ENCODE peak calls at places on chromosomes 13 and 19, in seven cellular contexts. One of them, this sample, is unnamed.
A peak's percentile ranks its signal among the peaks of the same experiment; 100 is the strongest.

GRCh38 chr19:39144487-39145071 is 19.0 kb downstream of the PAK4 start:
- DNase-seq in GM23338: peak; percentile 46
- DNase-seq in HAP-1: no peak
- DNase-seq in IMR-90: peak; percentile 22
- DNase-seq in A549: no peak
- DNase-seq in CD8-positive, alpha-beta memory T cell: no peak
- DNase-seq in body of pancreas: no peak
- DNase-seq in this sample: peak; percentile 63

GRCh38 chr19:44808463-44809371 is at the start of gene BCAM:
- DNase-seq in GM23338: peak; percentile 83
- DNase-seq in HAP-1: peak; percentile 84
- DNase-seq in IMR-90: peak; percentile 54
- DNase-seq in A549: peak; percentile 93
- DNase-seq in CD8-positive, alpha-beta memory T cell: no peak
- DNase-seq in body of pancreas: peak; percentile 75
- DNase-seq in this sample: peak; percentile 74

GRCh38 chr19:52188822-52189744 is 769 bp upstream of the PPP2R1A start:
- DNase-seq in GM23338: peak; percentile 66
- DNase-seq in HAP-1: peak; percentile 98
- DNase-seq in IMR-90: no peak
- DNase-seq in A549: no peak
- DNase-seq in CD8-positive, alpha-beta memory T cell: peak; percentile 97
- DNase-seq in body of pancreas: no peak
- DNase-seq in this sample: peak; percentile 71

GRCh38 chr13:26929971-26930730 is 169.6 kb upstream of the GPR12 start:
- DNase-seq in GM23338: peak; percentile 92
- DNase-seq in HAP-1: peak; percentile 87
- DNase-seq in IMR-90: peak; percentile 64
- DNase-seq in A549: peak; percentile 58
- DNase-seq in CD8-positive, alpha-beta memory T cell: peak; percentile 57
- DNase-seq in body of pancreas: peak; percentile 70
- DNase-seq in this sample: peak; percentile 79

GRCh38 chr19:49422407-49423277 is 599 bp downstream of the PTH2 start:
- DNase-seq in GM23338: peak; percentile 86
- DNase-seq in HAP-1: peak; percentile 78
- DNase-seq in IMR-90: peak; percentile 17
- DNase-seq in A549: peak; percentile 66
- DNase-seq in CD8-positive, alpha-beta memory T cell: peak; percentile 27
- DNase-seq in body of pancreas: peak; percentile 41
- DNase-seq in this sample: peak; percentile 69

GRCh38 chr19:50928841-50929240 is 17.6 kb upstream of the KLK4 start:
- DNase-seq in GM23338: peak; percentile 48
- DNase-seq in HAP-1: no peak
- DNase-seq in IMR-90: no peak
- DNase-seq in A549: no peak
- DNase-seq in CD8-positive, alpha-beta memory T cell: no peak
- DNase-seq in body of pancreas: no peak
- DNase-seq in this sample: no peak

GRCh38 chr19:16070366-16070990 is 5.8 kb upstream of the TPM4 start:
- DNase-seq in GM23338: no peak
- DNase-seq in HAP-1: no peak
- DNase-seq in IMR-90: no peak
- DNase-seq in A549: peak; percentile 58
- DNase-seq in CD8-positive, alpha-beta memory T cell: peak; percentile 76
- DNase-seq in body of pancreas: peak; percentile 37
- DNase-seq in this sample: no peak

GRCh38 chr19:2603320-2603719 is 99.2 kb downstream of the GNG7 start:
- DNase-seq in GM23338: peak; percentile 75
- DNase-seq in HAP-1: peak; percentile 46
- DNase-seq in IMR-90: no peak
- DNase-seq in A549: no peak
- DNase-seq in CD8-positive, alpha-beta memory T cell: no peak
- DNase-seq in body of pancreas: no peak
- DNase-seq in this sample: no peak

GRCh38 chr13:53032849-53033248 is 4.2 kb downstream of the OLFM4 start:
- DNase-seq in GM23338: no peak
- DNase-seq in HAP-1: no peak
- DNase-seq in IMR-90: no peak
- DNase-seq in A549: no peak
- DNase-seq in CD8-positive, alpha-beta memory T cell: no peak
- DNase-seq in body of pancreas: no peak
- DNase-seq in this sample: no peak

GRCh38 chr19:56367829-56368711 is 25.3 kb downstream of the ZNF582 start:
- DNase-seq in GM23338: peak; percentile 99
- DNase-seq in HAP-1: no peak
- DNase-seq in IMR-90: peak; percentile 89
- DNase-seq in A549: peak; percentile 33
- DNase-seq in CD8-positive, alpha-beta memory T cell: peak; percentile 56
- DNase-seq in body of pancreas: peak; percentile 86
- DNase-seq in this sample: peak; percentile 97

GRCh38 chr19:38057954-38058690 is 151.1 kb downstream of the SIPA1L3 start:
- DNase-seq in GM23338: no peak
- DNase-seq in HAP-1: no peak
- DNase-seq in IMR-90: no peak
- DNase-seq in A549: peak; percentile 54
- DNase-seq in CD8-positive, alpha-beta memory T cell: no peak
- DNase-seq in body of pancreas: peak; percentile 54
- DNase-seq in this sample: peak; percentile 48

GRCh38 chr19:1503089-1503924 is 9.5 kb downstream of the ADAMTSL5 start:
- DNase-seq in GM23338: peak; percentile 85
- DNase-seq in HAP-1: peak; percentile 83
- DNase-seq in IMR-90: peak; percentile 32
- DNase-seq in A549: peak; percentile 25
- DNase-seq in CD8-positive, alpha-beta memory T cell: peak; percentile 51
- DNase-seq in body of pancreas: peak; percentile 56
- DNase-seq in this sample: peak; percentile 75

GRCh38 chr13:95164830-95165229 is 136.4 kb downstream of the ABCC4 start:
- DNase-seq in GM23338: no peak
- DNase-seq in HAP-1: no peak
- DNase-seq in IMR-90: no peak
- DNase-seq in A549: no peak
- DNase-seq in CD8-positive, alpha-beta memory T cell: no peak
- DNase-seq in body of pancreas: no peak
- DNase-seq in this sample: no peak

GRCh38 chr13:104301216-104301975 is 1235.2 kb upstream of the SLC10A2 start:
- DNase-seq in GM23338: no peak
- DNase-seq in HAP-1: no peak
- DNase-seq in IMR-90: peak; percentile 29
- DNase-seq in A549: no peak
- DNase-seq in CD8-positive, alpha-beta memory T cell: no peak
- DNase-seq in body of pancreas: no peak
- DNase-seq in this sample: no peak

GRCh38 chr13:92197669-92198068 is 799.2 kb downstream of the GPC5 start:
- DNase-seq in GM23338: no peak
- DNase-seq in HAP-1: no peak
- DNase-seq in IMR-90: peak; percentile 19
- DNase-seq in A549: no peak
- DNase-seq in CD8-positive, alpha-beta memory T cell: no peak
- DNase-seq in body of pancreas: no peak
- DNase-seq in this sample: no peak

GRCh38 chr13:112674412-112675383 is 15.1 kb upstream of the ATP11A start:
- DNase-seq in GM23338: no peak
- DNase-seq in HAP-1: no peak
- DNase-seq in IMR-90: no peak
- DNase-seq in A549: no peak
- DNase-seq in CD8-positive, alpha-beta memory T cell: no peak
- DNase-seq in body of pancreas: no peak
- DNase-seq in this sample: no peak

DNA sequence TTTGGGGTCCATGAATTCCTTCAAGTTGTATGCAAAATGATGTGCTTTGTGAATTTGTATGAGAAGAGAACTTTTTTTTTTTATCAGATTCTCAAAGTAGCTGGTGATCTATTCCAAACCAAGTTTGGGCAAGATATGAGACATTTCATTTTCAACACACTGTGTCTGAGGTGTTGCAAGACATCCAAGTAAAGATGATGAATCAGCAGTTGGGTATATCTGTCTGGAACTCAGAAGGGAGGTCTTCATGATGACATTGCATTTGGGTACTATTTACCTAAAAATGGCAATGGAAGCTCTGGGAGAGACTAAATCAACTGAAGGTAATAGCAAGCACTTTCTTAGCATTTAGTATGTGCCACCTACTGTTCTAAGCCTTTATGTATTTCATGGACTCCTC is 2.8 kb downstream of the FAM124A start:
- DNase-seq in GM23338: no peak
- DNase-seq in HAP-1: no peak
- DNase-seq in IMR-90: no peak
- DNase-seq in A549: no peak
- DNase-seq in CD8-positive, alpha-beta memory T cell: no peak
- DNase-seq in body of pancreas: no peak
- DNase-seq in this sample: no peak
- H3K4me1 ChIP-seq in GM23338: peaks cover 81% of the 10 kb centered on the region
- H3K4me1 ChIP-seq in HAP-1: peaks cover 18% of the 10 kb centered on the region
- H3K4me1 ChIP-seq in IMR-90: no peaks in the 10 kb centered on the region
- H3K4me1 ChIP-seq in A549: no peaks in the 10 kb centered on the region
- H3K4me1 ChIP-seq in CD8-positive, alpha-beta memory T cell: no peaks in the 10 kb centered on the region
- H3K4me1 ChIP-seq in body of pancreas: peaks cover 15% of the 10 kb centered on the region
- H3K4me1 ChIP-seq in this sample: peaks cover 18% of the 10 kb centered on the region

GRCh38 chr19:46542428-46543230 is 47.0 kb upstream of the PNMA8B start:
- DNase-seq in GM23338: peak; percentile 99
- DNase-seq in HAP-1: peak; percentile 91
- DNase-seq in IMR-90: peak; percentile 87
- DNase-seq in A549: peak; percentile 69
- DNase-seq in CD8-positive, alpha-beta memory T cell: peak; percentile 71
- DNase-seq in body of pancreas: peak; percentile 94
- DNase-seq in this sample: peak; percentile 88

GRCh38 chr19:46551175-46551574 is 50.0 kb upstream of the CALM3 start:
- DNase-seq in GM23338: no peak
- DNase-seq in HAP-1: no peak
- DNase-seq in IMR-90: no peak
- DNase-seq in A549: no peak
- DNase-seq in CD8-positive, alpha-beta memory T cell: no peak
- DNase-seq in body of pancreas: no peak
- DNase-seq in this sample: no peak

GRCh38 chr19:46550684-46551083 is 50.4 kb upstream of the CALM3 start:
- DNase-seq in GM23338: no peak
- DNase-seq in HAP-1: no peak
- DNase-seq in IMR-90: no peak
- DNase-seq in A549: no peak
- DNase-seq in CD8-positive, alpha-beta memory T cell: no peak
- DNase-seq in body of pancreas: no peak
- DNase-seq in this sample: no peak

DNA sequence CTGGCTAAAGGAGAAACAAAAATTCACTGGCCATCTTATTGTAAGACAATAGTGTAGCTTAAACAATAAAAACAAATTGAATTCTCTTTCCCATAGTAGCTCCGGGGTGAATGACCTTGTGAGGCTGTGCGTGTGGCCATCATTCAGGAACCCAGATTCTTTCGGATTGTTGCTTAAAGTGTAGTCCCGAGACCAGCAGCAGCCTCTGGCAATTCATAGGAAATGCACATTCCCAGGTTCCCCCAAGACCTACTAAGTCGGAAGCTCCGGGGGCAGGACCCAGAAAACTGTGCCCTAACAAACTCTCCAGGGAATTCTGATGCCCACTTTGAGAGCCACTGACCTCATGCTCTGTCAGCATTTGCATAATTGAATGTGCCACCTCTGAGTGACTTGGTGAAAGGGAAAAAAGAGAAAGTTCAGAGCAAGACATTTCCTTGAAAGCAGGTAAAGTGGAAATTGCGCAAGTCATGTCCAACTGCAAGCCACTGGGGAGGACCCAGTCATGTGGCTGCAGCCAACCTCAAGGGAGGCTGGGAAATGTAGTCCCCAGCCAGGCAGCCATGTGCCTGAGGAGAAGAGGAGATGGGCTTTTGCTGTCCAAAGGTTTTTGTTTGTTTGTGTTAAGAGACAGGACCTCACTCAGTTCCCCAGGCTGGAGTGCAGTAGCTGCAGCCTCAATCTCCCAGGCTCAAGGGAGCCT is 50.7 kb upstream of the PNMA8B start:
- DNase-seq in GM23338: peak; percentile 82
- DNase-seq in HAP-1: peak; percentile 72
- DNase-seq in IMR-90: peak; percentile 14
- DNase-seq in A549: peak; percentile 33
- DNase-seq in CD8-positive, alpha-beta memory T cell: no peak
- DNase-seq in body of pancreas: peak; percentile 73
- DNase-seq in this sample: peak; percentile 61
- H3K4me3 ChIP-seq in GM23338: peak overlapping the region; percentile 48
- H3K4me3 ChIP-seq in HAP-1: peak overlapping the region; percentile 17
- H3K4me3 ChIP-seq in IMR-90: no peak overlapping the region
- H3K4me3 ChIP-seq in A549: no peak overlapping the region
- H3K4me3 ChIP-seq in CD8-positive, alpha-beta memory T cell: no peak overlapping the region
- H3K4me3 ChIP-seq in body of pancreas: no peak overlapping the region
- H3K4me3 ChIP-seq in this sample: peak overlapping the region; percentile 58

GRCh38 chr19:17264641-17264979 is at the start of gene USHBP1:
- DNase-seq in GM23338: peak; percentile 93
- DNase-seq in HAP-1: no peak
- DNase-seq in IMR-90: no peak
- DNase-seq in A549: no peak
- DNase-seq in CD8-positive, alpha-beta memory T cell: no peak
- DNase-seq in body of pancreas: no peak
- DNase-seq in this sample: no peak
- H3K4me1 ChIP-seq in GM23338: peaks cover 5% of the 10 kb centered on the region
- H3K4me1 ChIP-seq in HAP-1: peaks cover 6% of the 10 kb centered on the region
- H3K4me1 ChIP-seq in IMR-90: no peaks in the 10 kb centered on the region
- H3K4me1 ChIP-seq in A549: peaks cover 4% of the 10 kb centered on the region
- H3K4me1 ChIP-seq in CD8-positive, alpha-beta memory T cell: peaks cover 21% of the 10 kb centered on the region
- H3K4me1 ChIP-seq in body of pancreas: peaks cover 31% of the 10 kb centered on the region
- H3K4me1 ChIP-seq in this sample: no peaks in the 10 kb centered on the region

GRCh38 chr19:6476155-6476895 is 5.3 kb downstream of the DENND1C start:
- DNase-seq in GM23338: peak; percentile 100
- DNase-seq in HAP-1: peak; percentile 54
- DNase-seq in IMR-90: peak; percentile 10
- DNase-seq in A549: peak; percentile 59
- DNase-seq in CD8-positive, alpha-beta memory T cell: peak; percentile 56
- DNase-seq in body of pancreas: peak; percentile 93
- DNase-seq in this sample: peak; percentile 95

GRCh38 chr19:6475321-6476108 is 6.1 kb downstream of the DENND1C start:
- DNase-seq in GM23338: peak; percentile 66
- DNase-seq in HAP-1: no peak
- DNase-seq in IMR-90: no peak
- DNase-seq in A549: no peak
- DNase-seq in CD8-positive, alpha-beta memory T cell: no peak
- DNase-seq in body of pancreas: no peak
- DNase-seq in this sample: no peak

GRCh38 chr19:6479836-6480398 is 1.7 kb downstream of the DENND1C start:
- DNase-seq in GM23338: no peak
- DNase-seq in HAP-1: no peak
- DNase-seq in IMR-90: no peak
- DNase-seq in A549: no peak
- DNase-seq in CD8-positive, alpha-beta memory T cell: no peak
- DNase-seq in body of pancreas: no peak
- DNase-seq in this sample: no peak

GRCh38 chr19:6478815-6479214 is 2.8 kb downstream of the DENND1C start:
- DNase-seq in GM23338: no peak
- DNase-seq in HAP-1: no peak
- DNase-seq in IMR-90: no peak
- DNase-seq in A549: no peak
- DNase-seq in CD8-positive, alpha-beta memory T cell: no peak
- DNase-seq in body of pancreas: no peak
- DNase-seq in this sample: no peak

DNA sequence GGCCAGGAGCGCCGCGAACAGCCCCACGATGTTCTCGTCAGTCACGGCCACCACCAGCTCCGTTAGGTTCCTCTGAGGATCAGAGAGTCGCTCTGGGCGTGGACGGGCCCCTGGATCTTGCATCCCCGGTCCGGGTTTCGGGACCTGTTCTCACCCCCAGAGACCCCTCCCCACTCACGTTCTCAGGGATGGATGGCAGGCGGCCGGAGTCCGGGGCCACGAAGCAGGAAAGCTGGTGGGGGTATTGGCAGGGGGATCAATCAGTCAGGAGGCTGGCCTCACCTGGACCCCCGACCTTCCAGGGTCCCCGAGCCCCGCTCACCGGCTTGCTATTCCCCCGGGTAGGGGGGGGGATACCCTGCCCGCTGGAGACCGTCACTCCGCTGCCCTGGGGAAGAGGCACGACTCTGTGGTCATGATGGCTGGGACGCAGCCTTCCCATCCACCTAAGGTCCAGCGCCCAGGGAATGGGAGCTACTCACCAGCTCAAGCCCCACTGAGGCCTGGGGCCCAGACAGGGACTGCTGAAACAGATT is 4.6 kb downstream of the DENND1C start:
- DNase-seq in GM23338: no peak
- DNase-seq in HAP-1: no peak
- DNase-seq in IMR-90: no peak
- DNase-seq in A549: no peak
- DNase-seq in CD8-positive, alpha-beta memory T cell: no peak
- DNase-seq in body of pancreas: no peak
- DNase-seq in this sample: no peak
- H3K4me3 ChIP-seq in GM23338: peak overlapping the region; percentile 56
- H3K4me3 ChIP-seq in HAP-1: no peak overlapping the region
- H3K4me3 ChIP-seq in IMR-90: peak overlapping the region; percentile 24
- H3K4me3 ChIP-seq in A549: peak overlapping the region; percentile 44
- H3K4me3 ChIP-seq in CD8-positive, alpha-beta memory T cell: no peak overlapping the region
- H3K4me3 ChIP-seq in body of pancreas: no peak overlapping the region
- H3K4me3 ChIP-seq in this sample: no peak overlapping the region

This sample was measured in BE2C.